ENCODE peak calls at places on chromosome 12, in six cellular contexts. A, T, B, N, R and L are unnamed samples.

GRCh38 chr12:46855760-46856159 is 30.0 kb upstream of the SLC38A4 start:
- DNase-seq in A (no peak), T (no peak), B (no peak), N (no peak), R (no peak), L (no peak)

GRCh38 chr12:89935850-89936249 is 227.2 kb upstream of the ATP2B1 start:
- DNase-seq in A (no peak), T (no peak), B (no peak), N (no peak), R (no peak), L (no peak)

GRCh38 chr12:45720069-45720468 is 9.4 kb upstream of the ARID2 start:
- DNase-seq in A (no peak), T (no peak), B (no peak), N (no peak), R (no peak), L (no peak)

GRCh38 chr12:84813780-84814663 is 98.6 kb downstream of the SLC6A15 start:
- DNase-seq in A (no peak), T (no peak), B (no peak), N (no peak), R (no peak), L (no peak)

GRCh38 chr12:91326043-91327027 is 143.7 kb upstream of the DCN start:
- DNase-seq in A (peak; percentile 66), T (no peak), B (peak; percentile 26), N (peak; percentile 2), R (no peak), L (peak; percentile 27)

GRCh38 chr12:87196329-87196728 is 832.9 kb downstream of the C12orf50 start:
- DNase-seq in A (no peak), T (no peak), B (no peak), N (no peak), R (no peak), L (no peak)

GRCh38 chr12:108622425-108622824 is 11.3 kb downstream of the SELPLG start:
- DNase-seq in A (no peak), T (no peak), B (no peak), N (peak; percentile 16), R (peak; percentile 73), L (no peak)

GRCh38 chr12:22919883-22920282 is 294.9 kb downstream of the ETNK1 start:
- DNase-seq in A (no peak), T (no peak), B (no peak), N (no peak), R (no peak), L (no peak)

GRCh38 chr12:144650-145284 is 69.2 kb downstream of the SLC6A12 start:
- DNase-seq in A (no peak), T (no peak), B (no peak), N (no peak), R (no peak), L (no peak)

GRCh38 chr12:52084491-52085231 is 5.2 kb downstream of the SMIM41 start:
- DNase-seq in A (no peak), T (no peak), B (no peak), N (no peak), R (no peak), L (no peak)

GRCh38 chr12:11482955-11483354 is 87.6 kb upstream of the PRB2 start:
- DNase-seq in A (no peak), T (no peak), B (peak; percentile 57), N (no peak), R (peak; percentile 46), L (no peak)

GRCh38 chr12:72295101-72295500 is 22.9 kb downstream of the TRHDE start:
- DNase-seq in A (no peak), T (no peak), B (no peak), N (no peak), R (no peak), L (no peak)

GRCh38 chr12:105083551-105084105 is 630 bp downstream of the ALDH1L2 start:
- DNase-seq in A (peak; percentile 7), T (peak; percentile 71), B (peak; percentile 58), N (no peak), R (no peak), L (no peak)

GRCh38 chr12:19220205-19220604 is 90.7 kb downstream of the PLEKHA5 start:
- DNase-seq in A (no peak), T (no peak), B (peak; percentile 63), N (no peak), R (no peak), L (no peak)

GRCh38 chr12:86903166-86903565 is 647.0 kb upstream of the MGAT4C start:
- DNase-seq in A (no peak), T (no peak), B (no peak), N (no peak), R (no peak), L (no peak)

GRCh38 chr12:115790526-115790925 is 487.0 kb downstream of the MED13L start:
- DNase-seq in A (no peak), T (no peak), B (no peak), N (no peak), R (no peak), L (no peak)

GRCh38 chr12:116125981-116126566 is 151.4 kb downstream of the MED13L start:
- DNase-seq in A (no peak), T (no peak), B (peak; percentile 72), N (no peak), R (no peak), L (no peak)

GRCh38 chr12:108679282-108679681 is 45.6 kb upstream of the SELPLG start:
- DNase-seq in A (no peak), T (no peak), B (no peak), N (no peak), R (no peak), L (no peak)

GRCh38 chr12:321606-322326 is 59.1 kb upstream of the SLC6A13 start:
- DNase-seq in A (no peak), T (no peak), B (peak; percentile 1), N (no peak), R (no peak), L (no peak)

GRCh38 chr12:916240-916639 is 33.3 kb downstream of the RAD52 start:
- DNase-seq in A (no peak), T (no peak), B (no peak), N (no peak), R (no peak), L (peak; percentile 2)

GRCh38 chr12:87931764-87932163 is 97.4 kb downstream of the C12orf50 start:
- DNase-seq in A (no peak), T (no peak), B (peak; percentile 30), N (no peak), R (no peak), L (no peak)

GRCh38 chr12:89181271-89181920 is 170.9 kb downstream of the DUSP6 start:
- DNase-seq in A (no peak), T (no peak), B (peak; percentile 91), N (no peak), R (peak; percentile 70), L (no peak)

GRCh38 chr12:6603095-6603567 is 4.0 kb downstream of the CHD4 start:
- DNase-seq in A (no peak), T (no peak), B (peak; percentile 20), N (peak; percentile 43), R (no peak), L (peak; percentile 37)

GRCh38 chr12:62724947-62725447 is 210.0 kb downstream of the PPM1H start:
- DNase-seq in A (no peak), T (no peak), B (peak; percentile 99), N (no peak), R (peak; percentile 94), L (no peak)

GRCh38 chr12:114990396-114990795 is 306.4 kb upstream of the TBX3 start:
- DNase-seq in A (no peak), T (no peak), B (no peak), N (no peak), R (no peak), L (no peak)

GRCh38 chr12:121560392-121561021 is 20.3 kb downstream of the KDM2B start:
- DNase-seq in A (no peak), T (no peak), B (no peak), N (no peak), R (no peak), L (no peak)

GRCh38 chr12:100716949-100717732 is 77.4 kb upstream of the ANO4 start:
- DNase-seq in A (peak; percentile 21), T (no peak), B (no peak), N (no peak), R (no peak), L (no peak)